ENCODE peak calls at places on chromosome 16, in five cellular contexts. O is NT2/D1, U is H1, M is HepG2, Z is GM12878. S is an unnamed sample.

GRCh38 chr16:27181020-27181419 is 22.3 kb upstream of the KDM8 start:
- DNase-seq in O (no peak), U (no peak), M (no peak), Z (no peak), S (peak)

GRCh38 chr16:1674306-1674705 is 3.8 kb upstream of the JPT2 start:
- DNase-seq in O (no peak), U (no peak), M (no peak), Z (no peak), S (no peak)

GRCh38 chr16:27972500-27972899 is 91.0 kb downstream of the GSG1L start:
- DNase-seq in O (peak), U (no peak), M (peak), Z (peak), S (peak)

GRCh38 chr16:59385953-59386352 is 651.8 kb upstream of the GOT2 start:
- DNase-seq in O (no peak), U (no peak), M (no peak), Z (no peak), S (no peak)

GRCh38 chr16:77974883-77975282 is 47.5 kb upstream of the CLEC3A start:
- DNase-seq in O (peak), U (no peak), M (no peak), Z (no peak), S (peak)

GRCh38 chr16:7316266-7316888 is 16.3 kb upstream of the RBFOX1 start:
- DNase-seq in O (no peak), U (no peak), M (no peak), Z (no peak), S (no peak)

GRCh38 chr16:70349783-70350182 is 3.1 kb downstream of the DDX19A start:
- DNase-seq in O (no peak), U (no peak), M (no peak), Z (no peak), S (no peak)

GRCh38 chr16:83934684-83934977 is 18.4 kb upstream of the OSGIN1 start:
- DNase-seq in O (no peak), U (no peak), M (no peak), Z (no peak), S (no peak)

GRCh38 chr16:11188801-11189740 is 66.9 kb downstream of the SOCS1 start:
- DNase-seq in O (no peak), U (no peak), M (no peak), Z (no peak), S (no peak)

GRCh38 chr16:89422527-89422904 is 67.8 kb downstream of the ANKRD11 start:
- DNase-seq in O (no peak), U (no peak), M (no peak), Z (peak), S (no peak)

GRCh38 chr16:88526008-88526905 is 43.9 kb upstream of the ZC3H18 start:
- DNase-seq in O (no peak), U (no peak), M (no peak), Z (no peak), S (no peak)

GRCh38 chr16:4336701-4337539 is 14.2 kb downstream of the PAM16 start:
- DNase-seq in O (no peak), U (no peak), M (no peak), Z (no peak), S (no peak)

GRCh38 chr16:85514601-85515318 is 98.4 kb upstream of the GSE1 start:
- DNase-seq in O (no peak), U (no peak), M (peak), Z (no peak), S (no peak)

GRCh38 chr16:10599626-10600025 is 19.2 kb upstream of the EMP2 start:
- DNase-seq in O (no peak), U (no peak), M (no peak), Z (no peak), S (no peak)

DNA sequence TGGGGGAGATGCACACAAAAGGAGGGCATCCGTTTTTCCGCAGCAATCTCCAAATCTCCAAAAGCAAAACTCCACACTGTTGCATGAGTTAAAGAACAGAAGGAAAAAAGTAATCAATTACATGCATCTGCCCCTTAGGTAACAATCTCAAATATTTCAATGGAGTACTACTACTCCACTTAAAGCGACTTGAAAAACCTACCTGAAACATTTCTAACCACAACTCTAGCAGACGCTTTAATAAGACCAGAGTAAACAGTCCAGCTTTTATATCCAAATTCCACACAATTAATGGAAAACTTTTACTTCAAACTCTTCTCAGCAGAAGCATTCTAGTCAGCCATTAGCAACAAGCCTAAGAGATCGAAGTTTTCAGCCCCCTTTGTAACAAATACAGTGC is 29.9 kb downstream of the AP1G1 start:
- DNase-seq in O (no peak), U (no peak), M (no peak), Z (no peak), S (no peak)
- TF ChIP-seq SUZ12 in O (no peak), U (no peak), M (no peak), Z (no peak), S (no peak)

DNA sequence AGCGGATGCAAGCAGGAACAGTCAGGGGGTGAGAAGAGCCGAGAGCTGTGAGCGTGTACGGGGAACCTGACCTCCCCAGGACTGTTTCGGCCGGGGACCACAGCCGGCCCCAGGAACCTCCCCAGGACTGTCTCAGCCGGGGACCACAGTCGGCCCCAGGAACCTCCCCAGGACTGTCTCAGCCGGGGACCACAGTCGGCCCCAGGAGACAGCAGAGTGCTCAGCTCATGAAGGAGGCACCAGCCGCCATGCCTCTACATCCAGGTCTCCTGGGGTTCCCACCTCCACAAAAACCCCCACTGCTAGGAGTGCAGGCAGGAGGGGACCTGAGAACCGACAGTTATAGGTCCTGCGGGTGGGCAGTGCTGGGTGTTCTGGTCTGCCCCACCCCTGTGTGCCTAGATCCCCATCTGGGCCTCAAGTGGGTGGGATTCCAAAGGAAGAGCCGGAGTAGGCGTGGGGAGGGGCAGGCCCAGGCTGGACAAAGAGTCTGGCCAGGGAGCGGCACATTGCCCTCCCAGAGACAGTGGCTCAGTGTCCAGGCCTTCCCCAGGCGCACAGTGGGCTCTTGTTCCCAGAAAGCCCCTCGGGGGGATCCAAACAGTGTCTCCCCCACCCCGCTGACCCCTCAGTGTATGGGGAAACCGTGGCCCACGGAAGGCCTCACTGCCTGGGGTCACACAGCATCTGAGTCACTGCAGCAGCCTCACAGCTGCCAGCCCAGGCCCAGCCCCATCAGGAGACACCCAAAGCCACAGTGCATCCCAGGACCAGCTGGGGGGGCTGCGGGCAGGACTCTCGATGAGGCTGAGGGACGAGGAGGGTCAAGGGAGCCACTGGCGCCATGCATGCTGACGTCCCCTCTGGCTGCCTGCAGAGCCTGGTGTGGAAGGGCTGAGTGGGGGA is 4.3 kb downstream of the RHBDF1 start:
- DNase-seq in O (no peak), U (no peak), M (no peak), Z (no peak), S (no peak)
- TF ChIP-seq SUZ12 in O (no peak), U (no peak), M (no peak), Z (no peak), S (no peak)

DNA sequence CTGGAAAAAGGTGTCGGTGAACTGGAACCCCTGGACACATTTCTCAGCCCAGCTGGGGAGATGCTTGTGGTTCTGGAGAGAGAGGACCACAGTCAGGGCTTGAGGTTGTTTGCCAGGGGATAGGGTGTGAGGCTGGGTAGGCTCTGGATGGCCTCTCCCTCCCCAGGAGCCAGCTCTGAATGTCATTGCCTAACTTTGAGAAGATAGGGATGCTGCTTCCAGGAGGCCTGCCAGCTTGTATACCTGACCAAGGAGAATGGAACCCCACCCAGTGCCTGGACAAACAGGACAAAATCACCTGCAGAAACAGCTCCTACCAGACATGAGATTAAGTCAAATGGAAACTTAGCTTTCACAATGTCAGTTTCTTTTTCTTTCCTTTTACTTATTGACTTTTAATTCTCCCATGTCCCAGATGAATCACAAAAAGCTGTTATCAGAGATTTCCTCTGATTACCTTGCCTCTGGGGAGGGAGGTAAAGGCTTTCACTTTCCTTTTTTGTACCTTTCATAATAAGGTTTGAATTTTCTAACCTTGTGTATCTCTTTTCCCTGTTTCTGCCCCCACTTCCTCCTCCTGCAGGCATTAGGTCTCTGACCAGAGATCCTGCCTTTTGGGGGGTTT is 29.8 kb upstream of the PLLP start:
- DNase-seq in O (no peak), U (no peak), M (no peak), Z (no peak), S (no peak)
- TF ChIP-seq SUZ12 in O (no peak), U (no peak), M (no peak), Z (no peak), S (no peak)

DNA sequence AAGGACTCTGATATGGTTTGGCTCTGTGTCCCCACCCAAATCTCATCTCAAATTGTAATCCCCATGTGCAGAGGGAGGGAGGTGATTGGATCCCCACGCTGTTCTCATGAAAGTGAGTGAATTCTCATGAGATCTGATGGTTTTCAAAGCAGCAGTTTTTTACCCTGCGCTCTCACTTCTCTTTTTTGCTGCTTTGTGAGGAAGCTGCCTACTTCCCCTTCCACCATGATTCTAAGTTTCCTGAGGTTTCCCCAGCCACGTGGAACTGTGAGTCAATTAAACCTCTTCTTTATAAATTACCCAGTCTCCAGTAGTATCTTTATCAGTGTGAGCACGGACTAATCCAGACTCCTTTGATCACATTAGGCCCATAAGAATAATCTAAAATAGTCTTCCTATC is 719.7 kb upstream of the CDH8 start:
- DNase-seq in O (no peak), U (no peak), M (no peak), Z (no peak), S (no peak)
- TF ChIP-seq SUZ12 in O (no peak), U (no peak), M (no peak), Z (no peak), S (no peak)

GRCh38 chr16:50326835-50327465 is 41.8 kb downstream of the BRD7 start:
- DNase-seq in O (peak), U (no peak), M (no peak), Z (peak), S (peak)
- TF ChIP-seq SUZ12 in O (no peak), U (no peak), M (no peak), Z (no peak), S (no peak)

GRCh38 chr16:47924950-47925349 is 230.8 kb downstream of the ABCC12 start:
- DNase-seq in O (no peak), U (no peak), M (no peak), Z (no peak), S (no peak)
- TF ChIP-seq SUZ12 in O (no peak), U (no peak), M (no peak), Z (no peak), S (no peak)

S was measured in HEK293T.